ENCODE peak calls at places on chromosomes 6 and 20, in seven cellular contexts. G is HuH-7.5; N is prostate gland; V is NCI-H1105 treated with DMSO at 0.1 percent for 48 hours; D is stimulated activated CD4-positive, alpha-beta T cell treated with anti-CD3 and anti-CD28 coated beads, Interleukin-1b, Interleukin-23, amount 100 ng/mL, for 1 hour; M is HCEC 1CT; Q is T-helper 9 cell. W is an unnamed sample.

GRCh38 chr6:134822920-134823430 is 126.9 kb downstream of the ALDH8A1 start:
- DNase-seq in G (peak), N (peak), V (peak), D (no peak), M (peak), Q (no peak), W (no peak)

GRCh38 chr6:92361990-92362770 is 1057.2 kb downstream of the EPHA7 start:
- DNase-seq in G (no peak), N (no peak), V (no peak), D (no peak), M (no peak), Q (no peak), W (no peak)

GRCh38 chr6:346389-347030 is 45.0 kb upstream of the IRF4 start:
- DNase-seq in G (no peak), N (no peak), V (no peak), D (no peak), M (peak), Q (no peak), W (no peak)

GRCh38 chr20:44700306-44700705 is 14.9 kb upstream of the CCN5 start:
- DNase-seq in G (no peak), N (no peak), V (no peak), D (no peak), M (no peak), Q (no peak), W (no peak)

GRCh38 chr6:63740709-63741108 is 105.1 kb downstream of the PHF3 start:
- DNase-seq in G (no peak), N (no peak), V (no peak), D (no peak), M (peak), Q (no peak), W (no peak)

GRCh38 chr6:40715501-40716403 is 128.6 kb upstream of the LRFN2 start:
- DNase-seq in G (no peak), N (no peak), V (no peak), D (no peak), M (no peak), Q (no peak), W (no peak)

GRCh38 chr6:124780621-124781020 is 181.6 kb upstream of the RNF217 start:
- DNase-seq in G (no peak), N (no peak), V (no peak), D (no peak), M (no peak), Q (no peak), W (no peak)

GRCh38 chr20:19322061-19322985 is 109.9 kb downstream of the SLC24A3 start:
- DNase-seq in G (no peak), N (no peak), V (no peak), D (no peak), M (no peak), Q (no peak), W (no peak)

GRCh38 chr6:168207421-168208175 is 112.0 kb downstream of the DACT2 start:
- DNase-seq in G (no peak), N (no peak), V (no peak), D (no peak), M (no peak), Q (no peak), W (no peak)

GRCh38 chr6:95917034-95917433 is 98.7 kb upstream of the FUT9 start:
- DNase-seq in G (no peak), N (no peak), V (no peak), D (no peak), M (no peak), Q (no peak), W (no peak)

GRCh38 chr6:12223383-12223782 is 66.8 kb upstream of the EDN1 start:
- DNase-seq in G (no peak), N (no peak), V (no peak), D (no peak), M (no peak), Q (no peak), W (no peak)

GRCh38 chr20:31505903-31506302 is 8.3 kb upstream of the HM13 start:
- DNase-seq in G (no peak), N (no peak), V (no peak), D (no peak), M (no peak), Q (no peak), W (no peak)

GRCh38 chr6:38391206-38391908 is 248.4 kb downstream of the BTBD9 start:
- DNase-seq in G (no peak), N (no peak), V (peak), D (no peak), M (peak), Q (no peak), W (no peak)

GRCh38 chr20:57301026-57301425 is 28.6 kb upstream of the SPO11 start:
- DNase-seq in G (no peak), N (no peak), V (no peak), D (no peak), M (no peak), Q (no peak), W (no peak)

GRCh38 chr6:116291701-116292396 is 12.1 kb upstream of the TSPYL1 start:
- DNase-seq in G (no peak), N (no peak), V (no peak), D (no peak), M (no peak), Q (no peak), W (no peak)

GRCh38 chr6:151425561-151425960 is 26.4 kb downstream of the RMND1 start:
- DNase-seq in G (no peak), N (no peak), V (no peak), D (no peak), M (no peak), Q (no peak), W (no peak)

GRCh38 chr6:55293116-55293515 is 34.2 kb upstream of the GFRAL start:
- DNase-seq in G (no peak), N (no peak), V (no peak), D (no peak), M (peak), Q (no peak), W (no peak)

GRCh38 chr6:35729722-35730121 is 7.1 kb upstream of the ARMC12 start:
- DNase-seq in G (no peak), N (no peak), V (no peak), D (no peak), M (no peak), Q (no peak), W (no peak)

GRCh38 chr6:149990672-149991402 is 27.1 kb downstream of the ULBP1 start:
- DNase-seq in G (peak), N (no peak), V (peak), D (no peak), M (no peak), Q (no peak), W (no peak)

GRCh38 chr20:13158339-13158738 is 62.7 kb upstream of the ISM1 start:
- DNase-seq in G (no peak), N (peak), V (peak), D (no peak), M (no peak), Q (no peak), W (no peak)

GRCh38 chr6:34159844-34160243 is 14.0 kb upstream of the GRM4 start:
- DNase-seq in G (no peak), N (no peak), V (no peak), D (no peak), M (no peak), Q (no peak), W (no peak)

GRCh38 chr6:36383608-36384007 is 3.9 kb downstream of the ETV7 start:
- DNase-seq in G (no peak), N (no peak), V (no peak), D (no peak), M (no peak), Q (no peak), W (no peak)

GRCh38 chr6:80454661-80455365 is 348.3 kb downstream of the BCKDHB start:
- DNase-seq in G (no peak), N (no peak), V (no peak), D (no peak), M (peak), Q (no peak), W (no peak)

GRCh38 chr6:17677602-17678001 is 29.1 kb downstream of the NUP153 start:
- DNase-seq in G (no peak), N (no peak), V (no peak), D (no peak), M (no peak), Q (no peak), W (no peak)

GRCh38 chr6:72376736-72377135 is 245.1 kb upstream of the KCNQ5 start:
- DNase-seq in G (no peak), N (no peak), V (no peak), D (no peak), M (no peak), Q (no peak), W (no peak)

GRCh38 chr20:57167971-57168693 is 98.3 kb downstream of the BMP7 start:
- DNase-seq in G (no peak), N (no peak), V (no peak), D (no peak), M (no peak), Q (no peak), W (no peak)